ENCODE peak calls at places on chromosomes 6 and 20, in six cellular contexts. R is HepG2, H is H1, G is SK-N-SH, N is GM12878, Z is K562. S is an unnamed sample.

GRCh38 chr6:160141001-160141726 is 19.5 kb downstream of the SLC22A1 start:
- DNase-seq in G (no peak), Z (no peak), N (no peak), H (no peak), R (no peak), S (no peak)

GRCh38 chr20:9474835-9475413 is 39.5 kb upstream of the LAMP5 start:
- DNase-seq in G (no peak), Z (no peak), R (no peak), H (no peak), N (no peak), S (no peak)

GRCh38 chr20:3082306-3082951 is 2.1 kb downstream of the AVP start:
- DNase-seq in N (no peak), Z (no peak), H (no peak), R (no peak), G (peak; percentile 86), S (no peak)

GRCh38 chr6:29758761-29759160 is 35.5 kb downstream of the HLA-F start:
- DNase-seq in G (no peak), H (no peak), Z (no peak), R (no peak), N (no peak), S (no peak)

GRCh38 chr6:106117579-106117978 is 31.4 kb downstream of the PRDM1 start:
- DNase-seq in Z (no peak), G (no peak), R (no peak), N (no peak), H (no peak), S (peak; percentile 68)

GRCh38 chr20:63698739-63699465 is 2.5 kb downstream of the TNFRSF6B start:
- DNase-seq in Z (peak; percentile 54), N (peak; percentile 30), R (no peak), G (peak; percentile 58), H (no peak), S (no peak)

GRCh38 chr6:136039185-136039584 is 187.7 kb downstream of the PDE7B start:
- DNase-seq in R (no peak), G (no peak), H (no peak), Z (no peak), N (no peak), S (no peak)

GRCh38 chr20:59150821-59151251 is 12.8 kb upstream of the ZNF831 start:
- DNase-seq in Z (no peak), H (peak; percentile 29), N (no peak), G (no peak), R (no peak), S (no peak)

GRCh38 chr6:63598251-63599036 is 26.2 kb downstream of the LOC128125822 start:
- DNase-seq in H (peak; percentile 72), G (peak; percentile 78), Z (peak; percentile 65), R (peak; percentile 88), N (peak; percentile 57), S (peak; percentile 78)

GRCh38 chr6:126631343-126631742 is 291.4 kb downstream of the CENPW start:
- DNase-seq in R (no peak), N (no peak), H (no peak), Z (no peak), G (peak; percentile 32), S (no peak)

GRCh38 chr6:77456531-77457248 is 6.6 kb downstream of the HTR1B start:
- DNase-seq in N (no peak), Z (no peak), G (no peak), H (no peak), R (peak; percentile 12), S (no peak)

GRCh38 chr6:50602191-50602810 is 111.0 kb upstream of the TFAP2D start:
- DNase-seq in Z (peak; percentile 46), H (no peak), G (peak; percentile 14), N (no peak), R (peak; percentile 41), S (no peak)

DNA sequence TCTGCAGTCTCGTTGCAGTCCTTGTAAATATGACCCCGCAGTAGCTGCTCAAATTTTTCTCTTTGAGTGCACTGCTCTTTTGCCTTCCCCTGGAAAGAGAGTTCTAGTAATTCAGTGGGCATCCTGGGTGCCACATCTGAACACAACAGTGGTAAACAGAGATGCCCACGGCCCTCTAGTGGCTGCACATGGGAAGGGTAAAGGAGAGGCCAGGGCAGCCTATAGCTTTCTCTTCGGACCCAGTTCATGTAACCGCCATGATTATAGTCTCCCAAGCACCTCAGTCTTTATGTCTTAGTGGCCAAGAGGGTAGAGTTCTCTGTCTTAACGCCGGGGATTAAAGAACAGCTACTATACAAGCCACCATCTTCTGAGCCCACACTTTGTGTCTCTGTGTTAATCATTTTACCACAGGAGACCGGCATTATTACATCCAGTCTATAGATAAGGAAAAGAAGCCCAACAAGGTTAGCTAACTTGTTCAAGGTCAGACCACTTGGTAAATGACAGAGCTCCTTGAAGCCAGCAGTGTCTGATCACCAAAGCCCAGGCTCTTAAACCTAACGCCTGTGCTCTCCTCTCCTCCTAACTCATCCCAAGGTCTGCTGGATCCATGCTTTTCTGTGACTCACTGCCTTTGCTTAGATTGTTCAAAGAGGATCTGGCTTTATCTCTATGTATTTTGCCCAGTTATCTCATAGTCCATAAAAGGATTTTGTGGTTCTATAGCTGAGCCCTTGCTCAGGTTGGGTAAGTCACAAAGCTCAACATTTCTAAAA is 81.8 kb downstream of the ISM1 start:
- DNase-seq in R (peak; percentile 49), Z (peak; percentile 16), N (no peak), H (peak; percentile 67), G (peak; percentile 61), S (peak; percentile 23)
- TF ChIP-seq GABPA in R (no peak), Z (no peak), N (no peak), H (no peak), G (no peak), S (no peak)

GRCh38 chr6:64736421-64736950 is 970.5 kb downstream of the EYS start:
- DNase-seq in Z (no peak), G (no peak), N (no peak), H (no peak), R (no peak), S (no peak)
- TF ChIP-seq GABPA in Z (no peak), G (no peak), N (no peak), H (no peak), R (no peak), S (no peak)

DNA sequence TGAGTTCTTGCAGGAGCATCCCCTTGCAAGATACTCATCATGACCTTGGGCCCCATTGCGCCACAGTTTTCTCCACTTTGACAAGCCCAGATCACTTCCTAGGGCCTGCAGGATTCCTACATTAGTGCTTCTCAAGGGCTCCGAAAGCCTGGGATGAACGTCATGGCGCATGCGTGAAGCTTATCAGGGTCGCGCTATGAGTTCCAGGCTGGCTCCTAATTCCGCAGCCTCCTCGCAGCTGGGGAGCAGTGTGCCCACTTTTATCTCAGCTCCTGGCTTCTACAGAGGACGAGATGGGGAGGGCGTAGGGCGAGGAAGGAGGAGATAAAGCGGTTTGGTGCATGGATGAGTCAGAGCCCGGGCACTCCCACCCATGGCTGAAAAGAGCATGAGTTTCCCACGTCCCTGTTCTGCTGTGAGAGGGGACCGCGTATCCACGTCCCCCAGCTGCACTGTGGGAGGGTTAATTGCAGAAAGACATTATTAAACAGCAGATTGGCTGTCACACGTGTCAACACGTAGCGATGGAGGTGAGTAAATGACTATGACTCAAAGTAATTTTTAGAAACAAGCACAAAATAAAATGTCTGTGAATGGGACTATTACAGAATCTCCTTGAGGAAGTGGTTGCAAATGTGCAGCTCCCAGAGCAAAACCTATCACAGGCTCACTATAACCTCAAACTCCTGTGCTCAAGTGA is 72.9 kb upstream of the DSP start:
- DNase-seq in R (no peak), G (peak; percentile 75), H (no peak), N (no peak), Z (peak; percentile 66), S (peak; percentile 54)
- TF ChIP-seq GABPA in R (no peak), G (no peak), H (no peak), N (no peak), Z (peak; percentile 23), S (no peak)

GRCh38 chr6:111540971-111541719 is 58.1 kb upstream of the REV3L start:
- DNase-seq in G (peak; percentile 39), H (no peak), N (no peak), Z (no peak), R (no peak), S (no peak)
- TF ChIP-seq GABPA in G (no peak), H (no peak), N (no peak), Z (no peak), R (no peak), S (no peak)